ENCODE peak calls at places on chromosomes 11 and 22, in nine cellular contexts. One of them, this sample, is unnamed. For H3K36me3, the result is how much of the 10 kb centered on the place peaks cover.

GRCh38 chr22:43996981-43997265 is 27.2 kb upstream of the PARVB start:
- DNase-seq in upper lobe of left lung: no peak
- DNase-seq in neuronal stem cell: no peak
- DNase-seq in prostate gland: no peak
- DNase-seq in SK-N-SH: no peak
- DNase-seq in adipocyte: no peak
- DNase-seq in mesendoderm: peak
- DNase-seq in uterus: no peak
- DNase-seq in pancreas: no peak
- DNase-seq in this sample: no peak

GRCh38 chr11:111603633-111604130 is 1.4 kb downstream of the SIK2 start:
- DNase-seq in SK-N-SH: no peak
- DNase-seq in neuronal stem cell: no peak
- DNase-seq in pancreas: no peak
- DNase-seq in uterus: no peak
- DNase-seq in adipocyte: peak
- DNase-seq in upper lobe of left lung: no peak
- DNase-seq in mesendoderm: no peak
- DNase-seq in prostate gland: no peak
- DNase-seq in this sample: no peak

GRCh38 chr22:21961886-21962654 is 9.4 kb upstream of the PPM1F start:
- DNase-seq in SK-N-SH: no peak
- DNase-seq in prostate gland: peak
- DNase-seq in upper lobe of left lung: no peak
- DNase-seq in uterus: no peak
- DNase-seq in adipocyte: peak
- DNase-seq in neuronal stem cell: no peak
- DNase-seq in pancreas: peak
- DNase-seq in mesendoderm: no peak
- DNase-seq in this sample: peak

GRCh38 chr11:44315947-44316387 is 6.0 kb upstream of the ALX4 start:
- DNase-seq in uterus: no peak
- DNase-seq in SK-N-SH: peak
- DNase-seq in upper lobe of left lung: peak
- DNase-seq in adipocyte: peak
- DNase-seq in prostate gland: no peak
- DNase-seq in pancreas: no peak
- DNase-seq in mesendoderm: no peak
- DNase-seq in neuronal stem cell: no peak
- DNase-seq in this sample: no peak

GRCh38 chr11:120244476-120244875 is 4.5 kb downstream of the POU2F3 start:
- DNase-seq in SK-N-SH: no peak
- DNase-seq in uterus: no peak
- DNase-seq in prostate gland: no peak
- DNase-seq in pancreas: no peak
- DNase-seq in mesendoderm: no peak
- DNase-seq in upper lobe of left lung: no peak
- DNase-seq in neuronal stem cell: no peak
- DNase-seq in adipocyte: no peak
- DNase-seq in this sample: no peak

GRCh38 chr22:32775957-32776356 is 25.5 kb upstream of the TIMP3 start:
- DNase-seq in adipocyte: no peak
- DNase-seq in pancreas: no peak
- DNase-seq in SK-N-SH: peak
- DNase-seq in neuronal stem cell: no peak
- DNase-seq in uterus: no peak
- DNase-seq in prostate gland: no peak
- DNase-seq in upper lobe of left lung: no peak
- DNase-seq in mesendoderm: peak
- DNase-seq in this sample: peak

GRCh38 chr11:33132510-33132909 is 28.8 kb downstream of the CSTF3 start:
- DNase-seq in prostate gland: no peak
- DNase-seq in mesendoderm: no peak
- DNase-seq in adipocyte: no peak
- DNase-seq in pancreas: no peak
- DNase-seq in SK-N-SH: no peak
- DNase-seq in upper lobe of left lung: no peak
- DNase-seq in neuronal stem cell: no peak
- DNase-seq in uterus: no peak
- DNase-seq in this sample: no peak

GRCh38 chr22:29320546-29320945 is 5.0 kb upstream of the RASL10A start:
- DNase-seq in pancreas: no peak
- DNase-seq in adipocyte: peak
- DNase-seq in neuronal stem cell: no peak
- DNase-seq in mesendoderm: peak
- DNase-seq in upper lobe of left lung: no peak
- DNase-seq in SK-N-SH: no peak
- DNase-seq in prostate gland: no peak
- DNase-seq in uterus: no peak
- DNase-seq in this sample: no peak

GRCh38 chr11:40337118-40337517 is 1122.3 kb downstream of the LRRC4C start:
- DNase-seq in pancreas: no peak
- DNase-seq in uterus: no peak
- DNase-seq in prostate gland: no peak
- DNase-seq in upper lobe of left lung: no peak
- DNase-seq in adipocyte: peak
- DNase-seq in mesendoderm: peak
- DNase-seq in SK-N-SH: no peak
- DNase-seq in neuronal stem cell: no peak
- DNase-seq in this sample: no peak

GRCh38 chr11:27241316-27242122 is 121.5 kb downstream of the CCDC34 start:
- DNase-seq in prostate gland: no peak
- DNase-seq in adipocyte: peak
- DNase-seq in mesendoderm: peak
- DNase-seq in neuronal stem cell: no peak
- DNase-seq in uterus: no peak
- DNase-seq in upper lobe of left lung: no peak
- DNase-seq in SK-N-SH: no peak
- DNase-seq in pancreas: no peak
- DNase-seq in this sample: no peak

GRCh38 chr11:335779-336665 is 15.4 kb upstream of the IFITM3 start:
- DNase-seq in prostate gland: no peak
- DNase-seq in neuronal stem cell: no peak
- DNase-seq in mesendoderm: no peak
- DNase-seq in uterus: peak
- DNase-seq in SK-N-SH: no peak
- DNase-seq in pancreas: no peak
- DNase-seq in upper lobe of left lung: no peak
- DNase-seq in adipocyte: no peak
- DNase-seq in this sample: no peak

GRCh38 chr22:37676691-37677627 is 1.5 kb downstream of the LGALS1 start:
- DNase-seq in SK-N-SH: peak
- DNase-seq in mesendoderm: peak
- DNase-seq in neuronal stem cell: peak
- DNase-seq in prostate gland: peak
- DNase-seq in upper lobe of left lung: peak
- DNase-seq in uterus: peak
- DNase-seq in pancreas: peak
- DNase-seq in adipocyte: peak
- DNase-seq in this sample: peak

GRCh38 chr11:62709262-62710000 is 2.0 kb downstream of the GNG3 start:
- DNase-seq in SK-N-SH: peak
- DNase-seq in prostate gland: peak
- DNase-seq in pancreas: peak
- DNase-seq in adipocyte: peak
- DNase-seq in uterus: peak
- DNase-seq in mesendoderm: peak
- DNase-seq in upper lobe of left lung: peak
- DNase-seq in neuronal stem cell: peak
- DNase-seq in this sample: peak

GRCh38 chr11:128269466-128269865 is 317.9 kb downstream of the ETS1 start:
- DNase-seq in adipocyte: no peak
- DNase-seq in pancreas: no peak
- DNase-seq in neuronal stem cell: no peak
- DNase-seq in uterus: no peak
- DNase-seq in upper lobe of left lung: no peak
- DNase-seq in mesendoderm: no peak
- DNase-seq in SK-N-SH: no peak
- DNase-seq in prostate gland: no peak
- DNase-seq in this sample: no peak

GRCh38 chr11:66013762-66014100 is 1.9 kb downstream of the CST6 start:
- DNase-seq in neuronal stem cell: no peak
- DNase-seq in pancreas: no peak
- DNase-seq in mesendoderm: no peak
- DNase-seq in uterus: no peak
- DNase-seq in upper lobe of left lung: no peak
- DNase-seq in adipocyte: no peak
- DNase-seq in prostate gland: no peak
- DNase-seq in SK-N-SH: no peak
- DNase-seq in this sample: no peak

GRCh38 chr11:73265853-73266643 is 6.1 kb upstream of the P2RY6 start:
- DNase-seq in upper lobe of left lung: no peak
- DNase-seq in mesendoderm: no peak
- DNase-seq in adipocyte: no peak
- DNase-seq in prostate gland: no peak
- DNase-seq in SK-N-SH: no peak
- DNase-seq in neuronal stem cell: no peak
- DNase-seq in uterus: peak
- DNase-seq in pancreas: no peak
- DNase-seq in this sample: no peak

GRCh38 chr11:122690292-122690691 is 34.8 kb downstream of the UBASH3B start:
- DNase-seq in SK-N-SH: no peak
- DNase-seq in mesendoderm: no peak
- DNase-seq in adipocyte: no peak
- DNase-seq in prostate gland: no peak
- DNase-seq in uterus: no peak
- DNase-seq in neuronal stem cell: no peak
- DNase-seq in upper lobe of left lung: no peak
- DNase-seq in pancreas: no peak
- DNase-seq in this sample: peak

GRCh38 chr11:88398372-88399140 is 61.0 kb upstream of the CTSC start:
- DNase-seq in neuronal stem cell: no peak
- DNase-seq in upper lobe of left lung: no peak
- DNase-seq in prostate gland: no peak
- DNase-seq in mesendoderm: peak
- DNase-seq in uterus: no peak
- DNase-seq in adipocyte: peak
- DNase-seq in SK-N-SH: no peak
- DNase-seq in pancreas: no peak
- DNase-seq in this sample: peak

GRCh38 chr22:46627806-46628482 is 7.8 kb downstream of the GRAMD4 start:
- DNase-seq in SK-N-SH: no peak
- DNase-seq in uterus: no peak
- DNase-seq in adipocyte: no peak
- DNase-seq in neuronal stem cell: no peak
- DNase-seq in pancreas: no peak
- DNase-seq in upper lobe of left lung: no peak
- DNase-seq in prostate gland: no peak
- DNase-seq in mesendoderm: no peak
- DNase-seq in this sample: no peak

GRCh38 chr22:30955153-30955552 is 13.4 kb downstream of the MORC2 start:
- DNase-seq in upper lobe of left lung: no peak
- DNase-seq in SK-N-SH: no peak
- DNase-seq in pancreas: no peak
- DNase-seq in neuronal stem cell: no peak
- DNase-seq in adipocyte: no peak
- DNase-seq in mesendoderm: no peak
- DNase-seq in prostate gland: no peak
- DNase-seq in uterus: no peak
- DNase-seq in this sample: no peak
- H3K36me3 ChIP-seq in upper lobe of left lung: under half
- H3K36me3 ChIP-seq in SK-N-SH: under half
- H3K36me3 ChIP-seq in pancreas: under half
- H3K36me3 ChIP-seq in neuronal stem cell: under half
- H3K36me3 ChIP-seq in adipocyte: half or more
- H3K36me3 ChIP-seq in mesendoderm: under half
- H3K36me3 ChIP-seq in prostate gland: under half
- H3K36me3 ChIP-seq in uterus: under half
- H3K36me3 ChIP-seq in this sample: under half

GRCh38 chr11:1356478-1356960 is 33.2 kb upstream of the BRSK2 start:
- DNase-seq in uterus: no peak
- DNase-seq in mesendoderm: no peak
- DNase-seq in pancreas: no peak
- DNase-seq in upper lobe of left lung: no peak
- DNase-seq in neuronal stem cell: no peak
- DNase-seq in SK-N-SH: no peak
- DNase-seq in adipocyte: no peak
- DNase-seq in prostate gland: no peak
- DNase-seq in this sample: no peak
- H3K4me3 ChIP-seq in uterus: no peak
- H3K4me3 ChIP-seq in mesendoderm: no peak
- H3K4me3 ChIP-seq in pancreas: no peak
- H3K4me3 ChIP-seq in upper lobe of left lung: no peak
- H3K4me3 ChIP-seq in neuronal stem cell: no peak
- H3K4me3 ChIP-seq in SK-N-SH: no peak
- H3K4me3 ChIP-seq in adipocyte: no peak
- H3K4me3 ChIP-seq in prostate gland: no peak
- H3K4me3 ChIP-seq in this sample: no peak

GRCh38 chr22:26485013-26485412 is 1.3 kb downstream of the SRRD start:
- DNase-seq in neuronal stem cell: no peak
- DNase-seq in upper lobe of left lung: no peak
- DNase-seq in uterus: no peak
- DNase-seq in pancreas: no peak
- DNase-seq in prostate gland: no peak
- DNase-seq in SK-N-SH: no peak
- DNase-seq in mesendoderm: no peak
- DNase-seq in adipocyte: peak
- DNase-seq in this sample: no peak

GRCh38 chr22:26485991-26486390 is 2.3 kb downstream of the SRRD start:
- DNase-seq in uterus: no peak
- DNase-seq in SK-N-SH: no peak
- DNase-seq in upper lobe of left lung: no peak
- DNase-seq in neuronal stem cell: no peak
- DNase-seq in mesendoderm: no peak
- DNase-seq in prostate gland: no peak
- DNase-seq in pancreas: no peak
- DNase-seq in adipocyte: no peak
- DNase-seq in this sample: no peak

GRCh38 chr22:26483043-26483438 is 542 bp downstream of the HPS4 start:
- DNase-seq in prostate gland: no peak
- DNase-seq in SK-N-SH: no peak
- DNase-seq in uterus: no peak
- DNase-seq in mesendoderm: peak
- DNase-seq in neuronal stem cell: no peak
- DNase-seq in adipocyte: no peak
- DNase-seq in pancreas: no peak
- DNase-seq in upper lobe of left lung: no peak
- DNase-seq in this sample: no peak

GRCh38 chr22:26483439-26484359 is at the start of the genes HPS4 and SRRD:
- DNase-seq in adipocyte: peak
- DNase-seq in prostate gland: peak
- DNase-seq in uterus: peak
- DNase-seq in pancreas: peak
- DNase-seq in upper lobe of left lung: peak
- DNase-seq in SK-N-SH: peak
- DNase-seq in neuronal stem cell: peak
- DNase-seq in mesendoderm: peak
- DNase-seq in this sample: peak

GRCh38 chr22:26484360-26484706 is 656 bp downstream of the SRRD start:
- DNase-seq in adipocyte: no peak
- DNase-seq in SK-N-SH: no peak
- DNase-seq in pancreas: no peak
- DNase-seq in mesendoderm: no peak
- DNase-seq in prostate gland: no peak
- DNase-seq in uterus: no peak
- DNase-seq in upper lobe of left lung: no peak
- DNase-seq in neuronal stem cell: no peak
- DNase-seq in this sample: no peak
- H3K36me3 ChIP-seq in adipocyte: under half
- H3K36me3 ChIP-seq in SK-N-SH: under half
- H3K36me3 ChIP-seq in pancreas: under half
- H3K36me3 ChIP-seq in mesendoderm: under half
- H3K36me3 ChIP-seq in prostate gland: under half
- H3K36me3 ChIP-seq in uterus: under half
- H3K36me3 ChIP-seq in upper lobe of left lung: under half
- H3K36me3 ChIP-seq in neuronal stem cell: under half
- H3K36me3 ChIP-seq in this sample: under half

GRCh38 chr22:19735665-19736510 is 12.5 kb downstream of the GP1BB start:
- DNase-seq in uterus: no peak
- DNase-seq in upper lobe of left lung: peak
- DNase-seq in SK-N-SH: no peak
- DNase-seq in adipocyte: no peak
- DNase-seq in neuronal stem cell: no peak
- DNase-seq in mesendoderm: no peak
- DNase-seq in prostate gland: no peak
- DNase-seq in pancreas: no peak
- DNase-seq in this sample: no peak
- H3K4me3 ChIP-seq in uterus: no peak
- H3K4me3 ChIP-seq in upper lobe of left lung: no peak
- H3K4me3 ChIP-seq in SK-N-SH: no peak
- H3K4me3 ChIP-seq in adipocyte: no peak
- H3K4me3 ChIP-seq in neuronal stem cell: no peak
- H3K4me3 ChIP-seq in mesendoderm: no peak
- H3K4me3 ChIP-seq in prostate gland: no peak
- H3K4me3 ChIP-seq in pancreas: no peak
- H3K4me3 ChIP-seq in this sample: no peak

This sample was measured in PC-9.